ENCODE peak calls at places on chromosome 21, in six cellular contexts. W is hepatocyte, M is endodermal cell, J is colonic mucosa, T is lower lobe of right lung, H is adrenal gland. F is an unnamed sample.

GRCh38 chr21:34545079-34545884 is 33.3 kb upstream of the KCNE1 start:
- DNase-seq in T (peak; percentile 84), H (no peak), J (peak; percentile 49), W (peak; percentile 53), M (peak; percentile 75), F (no peak)

GRCh38 chr21:33898546-33898945 is 17.1 kb downstream of the ATP5PO start:
- DNase-seq in W (no peak), T (no peak), J (no peak), M (no peak), H (no peak), F (no peak)

GRCh38 chr21:14383596-14384210 is 757 bp upstream of the HSPA13 start:
- DNase-seq in J (no peak), H (peak; percentile 55), T (no peak), M (no peak), W (peak; percentile 8), F (no peak)

GRCh38 chr21:43211085-43212071 is 42.6 kb downstream of the CRYAA start:
- DNase-seq in W (peak; percentile 71), M (peak; percentile 76), H (peak; percentile 77), T (peak; percentile 82), J (peak; percentile 80), F (peak; percentile 86)

GRCh38 chr21:29677326-29677725 is 262.5 kb downstream of the GRIK1 start:
- DNase-seq in H (no peak), T (no peak), M (no peak), J (no peak), W (no peak), F (no peak)

GRCh38 chr21:26148071-26148470 is 22.5 kb downstream of the APP start:
- DNase-seq in T (no peak), M (peak; percentile 81), H (no peak), W (no peak), J (no peak), F (no peak)

GRCh38 chr21:20790113-20790512 is 208.1 kb upstream of the NCAM2 start:
- DNase-seq in W (no peak), M (no peak), H (no peak), T (no peak), J (no peak), F (no peak)

GRCh38 chr21:17793675-17794123 is 25.5 kb downstream of the C21orf91 start:
- DNase-seq in T (no peak), W (no peak), H (no peak), J (no peak), M (no peak), F (no peak)

GRCh38 chr21:16193758-16194606 is 464.2 kb downstream of the USP25 start:
- DNase-seq in H (peak; percentile 75), T (peak; percentile 61), W (peak; percentile 65), M (peak; percentile 68), J (peak; percentile 28), F (no peak)

GRCh38 chr21:35436899-35437298 is 387.8 kb upstream of the RUNX1 start:
- DNase-seq in J (no peak), T (no peak), M (no peak), H (no peak), W (no peak), F (no peak)

GRCh38 chr21:17083084-17083483 is 429.8 kb upstream of the CXADR start:
- DNase-seq in H (no peak), M (no peak), W (no peak), T (no peak), J (no peak), F (no peak)

GRCh38 chr21:17257784-17258183 is 255.1 kb upstream of the CXADR start:
- DNase-seq in W (no peak), M (no peak), J (no peak), T (no peak), H (no peak), F (no peak)

DNA sequence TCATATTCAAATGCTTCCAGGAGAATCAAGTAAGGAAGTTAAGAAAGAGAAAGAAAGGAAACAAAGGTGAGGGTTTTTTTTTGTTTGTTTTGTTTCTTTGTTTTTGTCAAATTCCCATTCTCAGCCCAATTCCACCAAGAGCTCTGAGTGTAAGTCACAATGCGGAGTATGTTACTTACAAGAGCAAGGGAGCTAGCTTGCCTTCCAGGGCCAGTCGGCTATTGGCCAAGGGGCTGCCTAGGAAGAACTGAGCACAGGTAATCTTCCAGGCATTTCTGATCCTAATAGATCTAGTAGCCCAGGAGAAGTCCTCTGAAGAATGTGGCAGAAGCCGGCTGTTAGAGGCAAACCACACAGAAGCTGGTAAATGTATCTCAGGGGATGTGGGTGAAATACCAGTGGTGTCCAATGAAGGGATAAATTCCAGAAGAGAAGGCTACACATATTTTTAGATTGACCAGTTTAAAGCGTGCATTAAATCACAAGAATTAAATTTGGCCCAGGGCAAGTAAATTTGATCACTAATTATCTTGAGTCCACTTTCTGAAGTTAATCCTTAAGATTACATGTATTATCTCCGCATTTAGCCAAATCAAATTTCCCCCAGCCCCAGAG is 239.6 kb upstream of the ADAMTS5 start:
- DNase-seq in M (peak; percentile 47), T (no peak), W (no peak), J (no peak), H (no peak), F (no peak)
- H3K9me3 ChIP-seq in M (peaks cover 11% of the 10 kb centered on the region), T (no peaks in the 10 kb centered on the region), W (no peaks in the 10 kb centered on the region), J (no peaks in the 10 kb centered on the region), H (no peaks in the 10 kb centered on the region), F (no peaks in the 10 kb centered on the region)

GRCh38 chr21:22552390-22552789 is 1554.2 kb downstream of the NCAM2 start:
- DNase-seq in T (no peak), W (no peak), H (no peak), J (no peak), M (no peak), F (no peak)

GRCh38 chr21:22561946-22562345 is 1563.7 kb downstream of the NCAM2 start:
- DNase-seq in H (no peak), T (no peak), M (no peak), J (no peak), W (no peak), F (no peak)

GRCh38 chr21:22554690-22555316 is 1556.6 kb downstream of the NCAM2 start:
- DNase-seq in W (no peak), J (no peak), T (no peak), M (no peak), H (no peak), F (no peak)

GRCh38 chr21:22556829-22557228 is 1558.6 kb downstream of the NCAM2 start:
- DNase-seq in W (no peak), M (no peak), H (no peak), T (no peak), J (no peak), F (no peak)
- H3K4me3 ChIP-seq in W (no peak overlapping the region), M (no peak overlapping the region), H (no peak overlapping the region), T (no peak overlapping the region), J (no peak overlapping the region), F (no peak overlapping the region)

GRCh38 chr21:24160528-24160927 is 1446.8 kb downstream of the MRPL39 start:
- DNase-seq in J (no peak), H (no peak), W (no peak), T (no peak), M (no peak), F (no peak)
- TF ChIP-seq CTCF in J (no peak), H (no peak), W (no peak), T (no peak), M (no peak), F (no peak)

DNA sequence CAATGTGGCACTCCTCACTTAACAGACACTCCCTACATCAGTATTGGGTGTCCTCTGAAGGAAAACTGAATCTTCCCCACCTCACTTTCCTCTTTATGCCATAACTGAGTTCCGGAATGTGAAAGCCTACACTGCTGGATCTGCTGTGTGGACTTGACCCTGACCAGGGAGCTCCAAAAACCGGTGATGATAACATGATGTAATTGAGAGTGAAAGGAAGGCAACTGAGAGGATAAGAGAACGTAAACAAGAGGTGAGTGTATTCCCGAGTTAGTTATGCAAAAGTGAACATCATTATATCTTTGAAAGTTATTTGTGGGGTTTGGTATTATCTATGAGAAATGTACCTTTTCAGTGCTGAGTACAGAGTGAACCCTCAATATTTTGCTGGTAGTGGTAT is 1794.8 kb downstream of the MRPL39 start:
- DNase-seq in T (no peak), M (no peak), J (no peak), W (no peak), H (no peak), F (no peak)
- H3K9me3 ChIP-seq in T (no peaks in the 10 kb centered on the region), M (peaks cover 5% of the 10 kb centered on the region), J (no peaks in the 10 kb centered on the region), W (peaks cover 4% of the 10 kb centered on the region), H (no peaks in the 10 kb centered on the region), F (no peaks in the 10 kb centered on the region)

GRCh38 chr21:38139380-38140168 is 117.2 kb upstream of the KCNJ15 start:
- DNase-seq in M (no peak), H (no peak), T (no peak), W (peak; percentile 45), J (no peak), F (no peak)
- H3K4me3 ChIP-seq in M (peak overlapping the region; percentile 4), H (no peak overlapping the region), T (no peak overlapping the region), W (no peak overlapping the region), J (no peak overlapping the region), F (no peak overlapping the region)

DNA sequence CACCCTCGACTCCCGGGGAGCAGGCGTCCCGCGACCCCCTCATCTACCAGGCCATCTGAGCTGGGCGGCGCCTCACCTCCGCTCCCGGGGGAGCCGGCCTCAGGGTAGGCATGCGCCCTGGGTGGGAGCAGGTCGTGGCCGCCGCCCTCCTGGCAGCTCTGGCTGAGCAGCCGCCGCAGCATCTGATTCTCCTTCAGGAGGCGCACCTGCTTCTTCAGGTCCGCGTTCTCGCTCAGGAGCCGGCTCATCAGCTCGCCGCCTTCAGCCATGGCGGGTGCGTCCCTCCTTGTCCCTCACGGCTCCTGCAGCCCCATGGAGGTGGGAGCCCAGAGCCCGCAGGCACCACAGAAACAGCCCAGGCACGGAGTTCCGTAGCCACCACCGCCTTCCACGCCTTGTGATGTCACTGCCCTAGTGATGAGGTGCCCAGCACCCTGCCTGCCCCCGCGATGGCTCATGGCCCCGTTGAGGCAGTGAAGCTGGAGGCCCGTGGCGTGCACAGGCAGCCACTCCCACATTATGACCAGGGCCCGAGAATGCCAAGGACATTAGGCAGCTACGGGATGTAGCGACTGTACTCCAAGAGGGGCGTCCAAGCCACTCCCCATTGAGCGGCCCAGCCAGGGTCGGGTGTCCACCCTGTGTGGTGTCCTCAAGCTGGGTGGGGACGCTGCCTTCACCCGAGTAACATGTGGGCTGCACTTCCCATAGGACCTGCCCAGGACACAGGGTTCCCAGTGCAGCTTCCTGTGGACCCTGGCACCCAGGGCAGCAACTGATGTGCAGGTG is 1.5 kb downstream of the SPATC1L start:
- DNase-seq in M (peak; percentile 64), H (peak; percentile 80), J (peak; percentile 20), T (no peak), W (peak; percentile 8), F (peak; percentile 53)
- TF ChIP-seq CTCF in M (peak; percentile 16), H (no peak), J (no peak), T (no peak), W (no peak), F (no peak)

DNA sequence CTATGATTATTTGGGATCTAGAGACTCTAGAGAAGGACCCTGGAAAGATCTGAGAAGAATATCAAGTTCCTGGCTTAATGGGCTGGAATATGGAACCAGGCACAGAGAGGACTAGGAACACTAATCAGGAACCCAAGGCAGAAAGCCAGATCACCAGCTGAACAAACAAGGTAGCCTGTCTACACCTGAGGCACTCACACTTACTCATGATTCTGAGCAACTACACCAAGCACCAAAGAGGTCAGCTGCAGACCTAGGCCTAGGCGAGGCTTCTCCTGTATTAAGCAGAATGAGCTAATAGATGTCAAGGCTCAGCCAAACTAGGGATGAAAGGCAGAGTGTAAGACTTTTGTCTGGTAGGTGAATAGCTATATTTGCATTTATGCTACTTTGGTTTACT is 368.1 kb downstream of the LTN1 start:
- DNase-seq in W (no peak), M (no peak), H (no peak), T (no peak), J (no peak), F (no peak)
- H3K9me3 ChIP-seq in W (no peaks in the 10 kb centered on the region), M (no peaks in the 10 kb centered on the region), H (no peaks in the 10 kb centered on the region), T (no peaks in the 10 kb centered on the region), J (no peaks in the 10 kb centered on the region), F (no peaks in the 10 kb centered on the region)

F was measured in Peyer's patch.